ENCODE peak calls at places on chromosomes 12 and 14, in four cellular contexts. One of them, this sample, is unnamed.

GRCh38 chr12:108772247-108772646 is 40.9 kb upstream of the CORO1C start:
- DNase-seq in K562: peak
- DNase-seq in SK-N-SH: no peak
- DNase-seq in GM12878: peak
- DNase-seq in this sample: no peak

GRCh38 chr14:61355892-61356325 is 34.5 kb downstream of the PRKCH start:
- DNase-seq in K562: no peak
- DNase-seq in SK-N-SH: no peak
- DNase-seq in GM12878: no peak
- DNase-seq in this sample: peak

GRCh38 chr12:102958073-102958829 is 777 bp downstream of the ASCL1 start:
- DNase-seq in K562: no peak
- DNase-seq in SK-N-SH: peak
- DNase-seq in GM12878: no peak
- DNase-seq in this sample: peak

GRCh38 chr14:51087024-51087423 is 7.9 kb downstream of the TRIM9 start:
- DNase-seq in K562: peak
- DNase-seq in SK-N-SH: no peak
- DNase-seq in GM12878: no peak
- DNase-seq in this sample: peak

GRCh38 chr14:95183532-95184412 is 26.4 kb upstream of the DICER1 start:
- DNase-seq in K562: no peak
- DNase-seq in SK-N-SH: no peak
- DNase-seq in GM12878: peak
- DNase-seq in this sample: no peak

GRCh38 chr14:102917469-102918211 is 4.8 kb upstream of the AMN start:
- DNase-seq in K562: peak
- DNase-seq in SK-N-SH: peak
- DNase-seq in GM12878: no peak
- DNase-seq in this sample: peak

GRCh38 chr14:61547186-61548121 is 147.9 kb upstream of the HIF1A start:
- DNase-seq in K562: no peak
- DNase-seq in SK-N-SH: no peak
- DNase-seq in GM12878: no peak
- DNase-seq in this sample: no peak

GRCh38 chr12:68813242-68813593 is 5.2 kb downstream of the MDM2 start:
- DNase-seq in K562: no peak
- DNase-seq in SK-N-SH: no peak
- DNase-seq in GM12878: no peak
- DNase-seq in this sample: no peak

GRCh38 chr12:32273712-32274111 is 125.6 kb upstream of the FGD4 start:
- DNase-seq in K562: peak
- DNase-seq in SK-N-SH: no peak
- DNase-seq in GM12878: no peak
- DNase-seq in this sample: peak

GRCh38 chr12:59429766-59430165 is 166.1 kb upstream of the SLC16A7 start:
- DNase-seq in K562: no peak
- DNase-seq in SK-N-SH: no peak
- DNase-seq in GM12878: no peak
- DNase-seq in this sample: no peak

GRCh38 chr14:68824517-68825347 is 31.9 kb upstream of the ZFP36L1 start:
- DNase-seq in K562: peak
- DNase-seq in SK-N-SH: peak
- DNase-seq in GM12878: no peak
- DNase-seq in this sample: peak

GRCh38 chr14:21057803-21058675 is at the start of gene RNASE8:
- DNase-seq in K562: no peak
- DNase-seq in SK-N-SH: no peak
- DNase-seq in GM12878: no peak
- DNase-seq in this sample: no peak

GRCh38 chr12:47975036-47975620 is 11.7 kb downstream of the TMEM106C start:
- DNase-seq in K562: no peak
- DNase-seq in SK-N-SH: no peak
- DNase-seq in GM12878: no peak
- DNase-seq in this sample: no peak

GRCh38 chr14:26870722-26871121 is 272.9 kb upstream of the NOVA1 start:
- DNase-seq in K562: no peak
- DNase-seq in SK-N-SH: no peak
- DNase-seq in GM12878: no peak
- DNase-seq in this sample: no peak

GRCh38 chr14:35332517-35333346 is 40.5 kb downstream of the PSMA6 start:
- DNase-seq in K562: no peak
- DNase-seq in SK-N-SH: peak
- DNase-seq in GM12878: no peak
- DNase-seq in this sample: no peak

GRCh38 chr12:107356266-107356936 is 263.1 kb upstream of the CRY1 start:
- DNase-seq in K562: no peak
- DNase-seq in SK-N-SH: no peak
- DNase-seq in GM12878: no peak
- DNase-seq in this sample: no peak

GRCh38 chr12:124909831-124910560 is 4.5 kb downstream of the UBC start:
- DNase-seq in K562: no peak
- DNase-seq in SK-N-SH: no peak
- DNase-seq in GM12878: no peak
- DNase-seq in this sample: no peak

GRCh38 chr12:16603916-16604575 is 1.9 kb downstream of the LMO3 start:
- DNase-seq in K562: no peak
- DNase-seq in SK-N-SH: peak
- DNase-seq in GM12878: no peak
- DNase-seq in this sample: peak

GRCh38 chr14:61385002-61385685 is 63.8 kb downstream of the PRKCH start:
- DNase-seq in K562: no peak
- DNase-seq in SK-N-SH: no peak
- DNase-seq in GM12878: no peak
- DNase-seq in this sample: no peak

GRCh38 chr12:124749725-124750124 is 113.9 kb downstream of the SCARB1 start:
- DNase-seq in K562: no peak
- DNase-seq in SK-N-SH: no peak
- DNase-seq in GM12878: no peak
- DNase-seq in this sample: no peak

GRCh38 chr14:51581017-51581881 is 70.5 kb upstream of the FRMD6 start:
- DNase-seq in K562: no peak
- DNase-seq in SK-N-SH: no peak
- DNase-seq in GM12878: no peak
- DNase-seq in this sample: no peak

GRCh38 chr12:47088021-47088944 is 8.5 kb upstream of the AMIGO2 start:
- DNase-seq in K562: no peak
- DNase-seq in SK-N-SH: no peak
- DNase-seq in GM12878: no peak
- DNase-seq in this sample: no peak

GRCh38 chr14:33120966-33121365 is 182.3 kb downstream of the NPAS3 start:
- DNase-seq in K562: no peak
- DNase-seq in SK-N-SH: no peak
- DNase-seq in GM12878: no peak
- DNase-seq in this sample: no peak

GRCh38 chr12:127272864-127273263 is 994.1 kb upstream of the TMEM132C start:
- DNase-seq in K562: no peak
- DNase-seq in SK-N-SH: no peak
- DNase-seq in GM12878: no peak
- DNase-seq in this sample: no peak

GRCh38 chr14:99266181-99267178 is 5.5 kb downstream of the BCL11B start:
- DNase-seq in K562: peak
- DNase-seq in SK-N-SH: peak
- DNase-seq in GM12878: no peak
- DNase-seq in this sample: peak

GRCh38 chr12:116194935-116195431 is 82.5 kb downstream of the MED13L start:
- DNase-seq in K562: no peak
- DNase-seq in SK-N-SH: no peak
- DNase-seq in GM12878: peak
- DNase-seq in this sample: no peak

GRCh38 chr12:27730097-27730588 is 19.5 kb downstream of the MRPS35 start:
- DNase-seq in K562: no peak
- DNase-seq in SK-N-SH: no peak
- DNase-seq in GM12878: no peak
- DNase-seq in this sample: no peak

GRCh38 chr12:27732281-27732680 is 21.6 kb downstream of the MRPS35 start:
- DNase-seq in K562: peak
- DNase-seq in SK-N-SH: no peak
- DNase-seq in GM12878: no peak
- DNase-seq in this sample: peak

GRCh38 chr12:27733791-27734190 is 23.2 kb downstream of the MRPS35 start:
- DNase-seq in K562: no peak
- DNase-seq in SK-N-SH: no peak
- DNase-seq in GM12878: no peak
- DNase-seq in this sample: no peak

DNA sequence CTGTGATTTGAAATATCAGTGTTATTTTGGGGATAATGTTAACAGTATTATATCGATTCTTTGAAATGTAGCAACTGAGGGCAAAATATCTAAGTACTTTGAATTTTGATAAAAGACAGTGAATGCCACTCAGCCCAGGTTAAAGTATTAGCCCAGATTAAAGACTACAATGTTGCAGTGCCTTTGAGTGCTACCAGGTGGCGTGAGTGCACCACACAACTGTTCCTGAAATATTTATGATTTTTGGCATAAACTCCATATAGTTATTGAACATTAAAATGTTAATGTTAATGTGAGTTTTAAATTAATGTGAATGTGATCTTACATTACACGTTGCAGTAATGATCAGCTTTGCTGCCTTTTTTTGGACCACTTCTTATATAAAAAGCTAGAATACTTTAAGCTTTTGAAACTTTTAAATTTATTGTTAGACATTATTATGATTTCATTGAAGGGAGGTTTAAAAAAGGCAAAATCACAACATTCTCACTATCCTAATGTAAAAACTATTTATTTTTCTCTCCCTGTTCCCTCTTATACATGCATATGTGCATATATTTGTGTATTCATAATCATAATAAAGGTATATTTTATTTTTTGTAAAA is 22.5 kb downstream of the MRPS35 start:
- DNase-seq in K562: peak
- DNase-seq in SK-N-SH: peak
- DNase-seq in GM12878: no peak
- DNase-seq in this sample: no peak
- TF ChIP-seq USF1 in K562: no peak
- TF ChIP-seq USF1 in SK-N-SH: no peak
- TF ChIP-seq USF1 in GM12878: no peak
- TF ChIP-seq USF1 in this sample: no peak

DNA sequence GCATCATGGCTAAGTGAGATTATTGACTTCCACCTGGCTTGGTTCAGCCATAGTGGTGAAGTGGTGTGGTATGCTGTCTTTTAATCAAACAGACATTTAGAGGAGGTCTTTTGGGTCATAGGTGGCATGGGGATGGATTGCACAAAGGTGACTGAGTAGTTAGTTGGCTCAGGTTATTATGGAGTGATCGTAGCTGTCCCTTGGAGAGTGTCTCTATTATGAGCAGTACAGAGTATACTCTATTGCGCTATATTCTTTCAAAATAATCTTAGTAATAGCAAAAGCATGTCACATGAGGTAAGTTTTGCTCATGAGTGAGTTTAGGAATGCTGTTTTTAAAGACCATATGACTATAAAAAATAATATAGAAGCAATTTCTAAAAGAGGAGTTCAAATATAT is 60.4 kb downstream of the RASSF8 start:
- DNase-seq in K562: no peak
- DNase-seq in SK-N-SH: no peak
- DNase-seq in GM12878: no peak
- DNase-seq in this sample: no peak
- TF ChIP-seq USF1 in K562: no peak
- TF ChIP-seq USF1 in SK-N-SH: no peak
- TF ChIP-seq USF1 in GM12878: no peak
- TF ChIP-seq USF1 in this sample: no peak

DNA sequence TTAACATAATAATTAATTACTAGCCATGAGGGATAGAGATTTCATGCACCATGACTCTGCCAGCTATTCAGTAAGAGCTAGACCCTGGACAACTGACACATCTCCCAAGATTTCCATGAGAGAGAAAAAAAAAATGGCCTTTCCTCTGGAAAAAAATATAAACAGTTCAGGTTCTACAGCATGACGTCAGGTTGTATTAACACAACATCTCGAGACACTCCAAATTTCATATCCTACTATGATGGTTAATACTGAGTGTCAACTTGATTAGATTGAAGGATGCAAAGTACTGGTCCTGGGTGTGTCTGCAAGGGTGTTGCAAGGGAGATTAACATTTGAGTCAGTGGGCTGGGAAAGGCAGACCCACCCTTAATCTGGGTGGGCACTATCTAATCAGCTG is 11.1 kb downstream of the DBX2 start:
- DNase-seq in K562: no peak
- DNase-seq in SK-N-SH: no peak
- DNase-seq in GM12878: no peak
- DNase-seq in this sample: no peak
- TF ChIP-seq USF1 in K562: no peak
- TF ChIP-seq USF1 in SK-N-SH: no peak
- TF ChIP-seq USF1 in GM12878: no peak
- TF ChIP-seq USF1 in this sample: no peak

GRCh38 chr12:13436182-13436581 is 239.7 kb downstream of the EMP1 start:
- DNase-seq in K562: no peak
- DNase-seq in SK-N-SH: no peak
- DNase-seq in GM12878: no peak
- DNase-seq in this sample: no peak

GRCh38 chr12:13436696-13437391 is 240.3 kb downstream of the EMP1 start:
- DNase-seq in K562: peak
- DNase-seq in SK-N-SH: peak
- DNase-seq in GM12878: no peak
- DNase-seq in this sample: no peak

GRCh38 chr12:13437541-13437940 is 241.0 kb downstream of the EMP1 start:
- DNase-seq in K562: peak
- DNase-seq in SK-N-SH: no peak
- DNase-seq in GM12878: no peak
- DNase-seq in this sample: no peak

GRCh38 chr12:13433768-13434167 is 237.2 kb downstream of the EMP1 start:
- DNase-seq in K562: no peak
- DNase-seq in SK-N-SH: no peak
- DNase-seq in GM12878: no peak
- DNase-seq in this sample: no peak

DNA sequence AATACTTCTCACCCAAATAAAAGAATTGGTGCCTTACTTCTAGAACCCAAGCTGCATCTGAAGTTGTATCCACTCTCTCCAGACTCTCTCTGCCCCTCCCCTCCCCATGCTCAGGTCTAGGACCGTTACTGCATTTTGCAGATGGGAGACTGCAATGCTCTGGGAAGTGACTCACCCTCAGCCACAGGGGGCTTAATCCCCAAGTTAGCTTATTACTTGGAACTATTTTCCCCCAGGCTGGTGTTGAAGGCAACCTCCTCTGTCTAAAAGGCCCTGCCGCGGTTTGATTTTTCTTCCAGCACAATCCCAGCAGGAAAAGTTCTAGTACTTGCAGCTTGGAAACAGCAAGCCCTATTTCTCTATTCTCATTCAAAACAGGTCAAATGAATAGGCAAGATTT is 239.0 kb downstream of the EMP1 start:
- DNase-seq in K562: no peak
- DNase-seq in SK-N-SH: no peak
- DNase-seq in GM12878: no peak
- DNase-seq in this sample: no peak
- TF ChIP-seq USF1 in K562: no peak
- TF ChIP-seq USF1 in SK-N-SH: no peak
- TF ChIP-seq USF1 in GM12878: no peak
- TF ChIP-seq USF1 in this sample: no peak